ENCODE peak calls at places on chromosome 4, in four cellular contexts. B is PC-3, W is pancreas, Z is GM23248. S is an unnamed sample.

GRCh38 chr4:145069361-145069760 is 28.6 kb downstream of the ANAPC10 start:
- DNase-seq in W (no peak), B (peak; percentile 71), Z (peak; percentile 66), S (no peak)

GRCh38 chr4:138555584-138555983 is 313.4 kb upstream of the SLC7A11 start:
- DNase-seq in W (no peak), Z (peak; percentile 35), B (peak; percentile 16), S (no peak)

GRCh38 chr4:20272411-20272872 is 20.7 kb downstream of the SLIT2 start:
- DNase-seq in W (no peak), Z (peak; percentile 62), B (peak; percentile 88), S (no peak)

GRCh38 chr4:129708776-129709175 is 612.8 kb downstream of the C4orf33 start:
- DNase-seq in W (no peak), B (no peak), Z (no peak), S (no peak)

GRCh38 chr4:102392033-102392744 is 46.9 kb upstream of the SLC39A8 start:
- DNase-seq in B (no peak), W (no peak), Z (no peak), S (no peak)

GRCh38 chr4:176034498-176034897 is 31.1 kb upstream of the WDR17 start:
- DNase-seq in B (peak; percentile 51), Z (peak; percentile 63), W (no peak), S (no peak)

GRCh38 chr4:2742823-2743517 is 13.2 kb downstream of the TNIP2 start:
- DNase-seq in W (no peak), Z (no peak), B (no peak), S (no peak)

GRCh38 chr4:183659919-183660318 is 826 bp downstream of the TRAPPC11 start:
- DNase-seq in B (peak; percentile 2), W (no peak), Z (peak; percentile 46), S (no peak)

GRCh38 chr4:14915018-14915417 is 87.3 kb upstream of the CPEB2 start:
- DNase-seq in B (no peak), W (no peak), Z (no peak), S (no peak)

GRCh38 chr4:113776679-113777078 is 15.1 kb upstream of the CAMK2D start:
- DNase-seq in B (no peak), W (no peak), Z (no peak), S (no peak)

GRCh38 chr4:23680616-23681518 is 209.0 kb downstream of the PPARGC1A start:
- DNase-seq in B (no peak), W (no peak), Z (peak; percentile 13), S (no peak)

GRCh38 chr4:98150092-98150761 is 7.0 kb upstream of the STPG2 start:
- DNase-seq in Z (peak; percentile 65), W (no peak), B (peak; percentile 18), S (no peak)

GRCh38 chr4:112735474-112735951 is 98.6 kb downstream of the LARP7 start:
- DNase-seq in W (no peak), B (peak; percentile 40), Z (no peak), S (no peak)

GRCh38 chr4:93396274-93396673 is 432.3 kb upstream of the ATOH1 start:
- DNase-seq in Z (peak; percentile 61), B (peak; percentile 18), W (no peak), S (peak; percentile 28)

GRCh38 chr4:19285146-19285545 is 966.6 kb upstream of the SLIT2 start:
- DNase-seq in W (no peak), Z (no peak), B (no peak), S (no peak)

GRCh38 chr4:184774152-184774551 is 40.3 kb upstream of the CENPU start:
- DNase-seq in Z (no peak), B (no peak), W (no peak), S (no peak)

GRCh38 chr4:185564355-185564754 is 29.0 kb upstream of the PDLIM3 start:
- DNase-seq in Z (no peak), W (no peak), B (no peak), S (no peak)

GRCh38 chr4:8352368-8353157 is 83.0 kb downstream of the HTRA3 start:
- DNase-seq in W (no peak), Z (no peak), B (no peak), S (no peak)

GRCh38 chr4:139866270-139866962 is 200.8 kb downstream of the MGST2 start:
- DNase-seq in B (no peak), Z (no peak), W (no peak), S (no peak)

GRCh38 chr4:5996641-5997040 is 21.6 kb downstream of the C4orf50 start:
- DNase-seq in Z (no peak), W (no peak), B (no peak), S (no peak)

GRCh38 chr4:82753238-82753637 is 45.4 kb downstream of the SCD5 start:
- DNase-seq in W (peak; percentile 72), B (no peak), Z (no peak), S (no peak)

GRCh38 chr4:89298160-89298559 is 9.4 kb downstream of the GPRIN3 start:
- DNase-seq in B (no peak), Z (no peak), W (no peak), S (no peak)

GRCh38 chr4:121898150-121898549 is 27.9 kb upstream of the BBS7 start:
- DNase-seq in B (peak; percentile 18), W (no peak), Z (no peak), S (peak; percentile 1)

GRCh38 chr4:65416875-65417274 is 253.4 kb downstream of the EPHA5 start:
- DNase-seq in W (peak; percentile 95), Z (no peak), B (peak; percentile 82), S (peak; percentile 88)

GRCh38 chr4:83358410-83358809 is 23.8 kb upstream of the HPSE start:
- DNase-seq in B (peak; percentile 66), Z (peak; percentile 85), W (no peak), S (peak; percentile 26)

GRCh38 chr4:16881151-16881884 is 17.1 kb downstream of the LDB2 start:
- DNase-seq in Z (no peak), W (no peak), B (no peak), S (no peak)

GRCh38 chr4:166363198-166363597 is 490.2 kb downstream of the TLL1 start:
- DNase-seq in Z (no peak), B (no peak), W (no peak), S (no peak)
- H3K4me3 ChIP-seq in Z (no peak overlapping the region), B (no peak overlapping the region), W (no peak overlapping the region), S (no peak overlapping the region)

DNA sequence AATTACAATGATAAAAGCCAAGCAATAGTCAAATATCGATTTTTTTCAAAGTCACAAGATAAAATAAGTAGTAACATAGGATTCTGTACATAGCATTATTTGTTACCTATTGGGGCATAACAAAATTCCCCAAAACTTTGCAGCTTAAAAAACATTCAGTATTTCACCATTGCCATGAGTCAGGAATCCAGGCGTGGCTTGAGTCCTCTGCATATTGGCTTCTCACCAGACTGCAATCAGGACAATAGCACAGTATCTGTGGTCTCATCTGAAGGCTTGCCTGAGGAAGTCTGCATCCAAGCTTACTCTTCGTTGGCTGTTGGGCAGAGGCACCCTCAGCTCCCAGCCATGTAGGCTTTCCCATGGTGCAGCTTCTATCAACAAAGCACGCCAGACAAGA is 6.2 kb upstream of the CTBP1 start:
- DNase-seq in Z (peak; percentile 63), B (no peak), W (no peak), S (no peak)
- H3K9me3 ChIP-seq in Z (no peaks in the 10 kb centered on the region), B (no peaks in the 10 kb centered on the region), W (no peaks in the 10 kb centered on the region), S (peaks cover 12% of the 10 kb centered on the region)

GRCh38 chr4:53595204-53595603 is 3.9 kb upstream of the LNX1 start:
- DNase-seq in W (no peak), Z (no peak), B (no peak), S (no peak)

GRCh38 chr4:53593765-53594164 is 2.5 kb upstream of the LNX1 start:
- DNase-seq in Z (no peak), B (no peak), W (no peak), S (no peak)

GRCh38 chr4:53592128-53592527 is 842 bp upstream of the LNX1 start:
- DNase-seq in Z (no peak), B (no peak), W (peak; percentile 67), S (no peak)

GRCh38 chr4:53591372-53591892 is at the start of gene LNX1:
- DNase-seq in B (peak; percentile 93), Z (no peak), W (peak; percentile 97), S (no peak)

GRCh38 chr4:53592686-53593641 is 1.7 kb upstream of the LNX1 start:
- DNase-seq in B (no peak), W (peak; percentile 83), Z (no peak), S (peak; percentile 80)
- H3K4me3 ChIP-seq in B (no peak overlapping the region), W (no peak overlapping the region), Z (no peak overlapping the region), S (peak overlapping the region; percentile 33)

DNA sequence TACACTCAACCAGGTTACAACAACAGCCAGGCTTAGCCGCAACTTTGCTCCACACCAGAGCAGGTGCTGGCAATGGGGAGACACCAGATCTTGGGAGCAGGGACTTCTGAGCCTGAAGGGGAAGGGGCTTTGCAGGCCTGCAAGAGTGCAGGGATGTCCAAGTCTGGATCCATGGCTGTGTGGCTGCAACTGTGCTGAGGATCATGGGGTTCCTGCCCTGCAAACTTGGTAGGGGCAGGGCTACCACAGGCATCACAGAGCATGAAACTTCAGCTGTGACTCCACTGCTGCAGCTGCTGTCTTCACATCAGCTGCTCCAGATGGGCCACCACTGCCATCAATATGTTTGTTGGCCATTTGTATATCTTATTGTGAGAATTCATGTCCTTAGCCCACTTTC is 340.4 kb downstream of the FSTL5 start:
- DNase-seq in W (no peak), Z (no peak), B (no peak), S (no peak)
- H3K9me3 ChIP-seq in W (no peaks in the 10 kb centered on the region), Z (peaks cover 3% of the 10 kb centered on the region), B (no peaks in the 10 kb centered on the region), S (no peaks in the 10 kb centered on the region)

GRCh38 chr4:76952071-76952470 is 2.5 kb downstream of the SEPTIN11 start:
- DNase-seq in B (no peak), W (no peak), Z (no peak), S (no peak)
- H3K4me3 ChIP-seq in B (peak overlapping the region; percentile 86), W (no peak overlapping the region), Z (peak overlapping the region; percentile 96), S (peak overlapping the region; percentile 77)

S was measured in MG63.